ENCODE peak calls at places on chromosomes 5 and 9, in seven cellular contexts. S is GM12892, D is sigmoid colon, Y is spleen, F is A549, N is transverse colon, J is NB4. U is an unnamed sample.

GRCh38 chr9:123090956-123091355 is 57.5 kb downstream of the GPR21 start:
- DNase-seq in S (no peak), D (no peak), Y (no peak), F (no peak), N (no peak), J (no peak), U (no peak)

GRCh38 chr5:126615286-126615685 is 14.5 kb downstream of the PHAX start:
- DNase-seq in S (peak), D (no peak), Y (no peak), F (no peak), N (no peak), J (no peak), U (no peak)

GRCh38 chr5:55030220-55030619 is 6.2 kb downstream of the GZMK start:
- DNase-seq in S (no peak), D (no peak), Y (no peak), F (no peak), N (no peak), J (no peak), U (no peak)

GRCh38 chr9:135369401-135369800 is 110.2 kb upstream of the PPP1R26 start:
- DNase-seq in S (no peak), D (no peak), Y (no peak), F (no peak), N (no peak), J (no peak), U (no peak)

GRCh38 chr5:10306806-10307205 is 896 bp downstream of the CMBL start:
- DNase-seq in S (no peak), D (no peak), Y (no peak), F (no peak), N (no peak), J (no peak), U (no peak)

GRCh38 chr5:113195726-113196125 is 219.1 kb downstream of the DCP2 start:
- DNase-seq in S (no peak), D (no peak), Y (no peak), F (no peak), N (no peak), J (no peak), U (no peak)

GRCh38 chr5:151198861-151199260 is 25.0 kb downstream of the CCDC69 start:
- DNase-seq in S (no peak), D (no peak), Y (no peak), F (no peak), N (no peak), J (no peak), U (no peak)

GRCh38 chr5:173441053-173441628 is 112.9 kb upstream of the STC2 start:
- DNase-seq in S (no peak), D (no peak), Y (no peak), F (no peak), N (no peak), J (no peak), U (no peak)

GRCh38 chr9:37311938-37312730 is 110.4 kb upstream of the GRHPR start:
- DNase-seq in S (no peak), D (no peak), Y (no peak), F (no peak), N (no peak), J (no peak), U (no peak)

GRCh38 chr9:26656003-26656940 is 236.3 kb downstream of the CAAP1 start:
- DNase-seq in S (no peak), D (no peak), Y (no peak), F (peak), N (no peak), J (peak), U (no peak)

GRCh38 chr5:41193462-41194166 is 19.7 kb downstream of the C6 start:
- DNase-seq in S (no peak), D (peak), Y (peak), F (no peak), N (peak), J (no peak), U (peak)

GRCh38 chr5:64557911-64558310 is 52.1 kb downstream of the RGS7BP start:
- DNase-seq in S (no peak), D (no peak), Y (no peak), F (no peak), N (no peak), J (no peak), U (no peak)

GRCh38 chr5:103800728-103801127 is 238.1 kb upstream of the NUDT12 start:
- DNase-seq in S (no peak), D (no peak), Y (no peak), F (no peak), N (no peak), J (no peak), U (no peak)

GRCh38 chr5:16456103-16456832 is 9.3 kb downstream of the ZNF622 start:
- DNase-seq in S (no peak), D (no peak), Y (no peak), F (peak), N (peak), J (peak), U (no peak)

GRCh38 chr9:124353811-124354274 is 61.4 kb downstream of the PSMB7 start:
- DNase-seq in S (no peak), D (peak), Y (peak), F (no peak), N (no peak), J (no peak), U (peak)

GRCh38 chr9:94017939-94018531 is 62.9 kb upstream of the BARX1 start:
- DNase-seq in S (no peak), D (no peak), Y (no peak), F (no peak), N (no peak), J (no peak), U (no peak)

GRCh38 chr5:168713051-168713450 is 133.9 kb upstream of the PANK3 start:
- DNase-seq in S (no peak), D (no peak), Y (no peak), F (no peak), N (no peak), J (no peak), U (peak)

GRCh38 chr9:100322954-100323536 is 29.7 kb downstream of the TEX10 start:
- DNase-seq in S (no peak), D (no peak), Y (no peak), F (peak), N (no peak), J (peak), U (no peak)

GRCh38 chr9:16154570-16155078 is 601.8 kb downstream of the CCDC171 start:
- DNase-seq in S (peak), D (no peak), Y (no peak), F (no peak), N (peak), J (peak), U (no peak)

GRCh38 chr5:102296229-102296817 is at the start of gene SLCO4C1:
- DNase-seq in S (peak), D (peak), Y (peak), F (peak), N (peak), J (peak), U (peak)

GRCh38 chr5:32780508-32780919 is 69.4 kb downstream of the NPR3 start:
- DNase-seq in S (no peak), D (no peak), Y (no peak), F (no peak), N (no peak), J (no peak), U (no peak)

GRCh38 chr5:171158581-171158980 is 150.5 kb upstream of the TLX3 start:
- DNase-seq in S (no peak), D (no peak), Y (no peak), F (no peak), N (no peak), J (no peak), U (no peak)

GRCh38 chr9:14373726-14374125 is 59.8 kb upstream of the NFIB start:
- DNase-seq in S (no peak), D (no peak), Y (no peak), F (no peak), N (no peak), J (no peak), U (no peak)

GRCh38 chr5:5419291-5420210 is 2.9 kb upstream of the ICE1 start:
- DNase-seq in S (no peak), D (no peak), Y (no peak), F (peak), N (no peak), J (peak), U (no peak)

GRCh38 chr9:3969846-3970245 is 330.0 kb downstream of the GLIS3 start:
- DNase-seq in S (no peak), D (no peak), Y (no peak), F (no peak), N (no peak), J (no peak), U (no peak)

GRCh38 chr9:129887210-129888084 is 52.2 kb downstream of the USP20 start:
- DNase-seq in S (no peak), D (no peak), Y (peak), F (no peak), N (peak), J (peak), U (no peak)

GRCh38 chr9:32389365-32389764 is 4.9 kb downstream of the ACO1 start:
- DNase-seq in S (no peak), D (no peak), Y (no peak), F (no peak), N (no peak), J (no peak), U (no peak)

GRCh38 chr5:149036168-149036567 is 26.7 kb downstream of the SH3TC2 start:
- DNase-seq in S (no peak), D (no peak), Y (peak), F (no peak), N (no peak), J (no peak), U (no peak)

DNA sequence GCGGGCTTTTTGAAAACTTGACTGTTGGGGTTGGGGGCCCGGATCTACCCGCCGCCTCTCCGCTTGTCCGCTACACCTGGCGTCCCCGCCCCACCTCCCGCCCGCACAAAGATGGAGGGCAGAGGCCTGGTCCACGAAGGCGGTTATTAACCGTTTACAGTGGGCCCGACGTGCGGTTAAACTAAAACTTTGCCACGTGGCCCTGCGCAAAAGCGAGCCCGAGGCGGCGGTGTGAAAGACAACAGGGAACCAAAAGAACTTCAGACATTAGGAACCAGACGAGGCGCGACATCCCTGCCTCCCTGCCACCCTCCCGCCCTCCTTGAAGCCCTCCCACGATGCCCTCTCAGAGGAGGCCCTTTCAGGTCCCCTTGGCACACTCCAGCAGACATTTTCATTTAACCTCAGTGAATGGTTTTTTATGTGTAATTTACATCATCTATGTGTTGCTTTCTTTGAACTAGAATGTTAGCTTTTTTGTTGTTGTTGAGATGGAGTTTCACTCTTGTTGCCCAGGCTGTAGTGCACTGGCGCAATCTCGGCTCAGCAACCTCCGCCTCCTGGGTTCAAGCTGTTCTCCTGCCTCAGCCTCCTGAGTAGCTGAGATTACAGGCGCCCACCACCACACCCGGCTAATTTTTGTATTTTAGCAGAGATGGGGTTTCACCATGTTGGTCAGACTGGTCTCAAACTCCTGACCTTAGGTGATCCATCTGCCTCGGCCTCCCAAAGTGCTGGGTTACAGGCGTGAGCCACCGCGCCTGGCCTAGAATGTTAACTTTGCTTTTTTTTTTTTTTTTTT is 999 bp upstream of the HNRNPA0 start:
- DNase-seq in S (no peak), D (no peak), Y (peak), F (no peak), N (no peak), J (no peak), U (no peak)
- TF ChIP-seq POLR2A in S (no peak), D (no peak), Y (no peak), F (no peak), N (no peak), J (no peak), U (no peak)

GRCh38 chr9:137459147-137459600 is at the start of gene NSMF:
- DNase-seq in S (peak), D (peak), Y (peak), F (peak), N (peak), J (peak), U (peak)
- TF ChIP-seq POLR2A in S (peak), D (no peak), Y (no peak), F (peak), N (no peak), J (peak), U (peak)

DNA sequence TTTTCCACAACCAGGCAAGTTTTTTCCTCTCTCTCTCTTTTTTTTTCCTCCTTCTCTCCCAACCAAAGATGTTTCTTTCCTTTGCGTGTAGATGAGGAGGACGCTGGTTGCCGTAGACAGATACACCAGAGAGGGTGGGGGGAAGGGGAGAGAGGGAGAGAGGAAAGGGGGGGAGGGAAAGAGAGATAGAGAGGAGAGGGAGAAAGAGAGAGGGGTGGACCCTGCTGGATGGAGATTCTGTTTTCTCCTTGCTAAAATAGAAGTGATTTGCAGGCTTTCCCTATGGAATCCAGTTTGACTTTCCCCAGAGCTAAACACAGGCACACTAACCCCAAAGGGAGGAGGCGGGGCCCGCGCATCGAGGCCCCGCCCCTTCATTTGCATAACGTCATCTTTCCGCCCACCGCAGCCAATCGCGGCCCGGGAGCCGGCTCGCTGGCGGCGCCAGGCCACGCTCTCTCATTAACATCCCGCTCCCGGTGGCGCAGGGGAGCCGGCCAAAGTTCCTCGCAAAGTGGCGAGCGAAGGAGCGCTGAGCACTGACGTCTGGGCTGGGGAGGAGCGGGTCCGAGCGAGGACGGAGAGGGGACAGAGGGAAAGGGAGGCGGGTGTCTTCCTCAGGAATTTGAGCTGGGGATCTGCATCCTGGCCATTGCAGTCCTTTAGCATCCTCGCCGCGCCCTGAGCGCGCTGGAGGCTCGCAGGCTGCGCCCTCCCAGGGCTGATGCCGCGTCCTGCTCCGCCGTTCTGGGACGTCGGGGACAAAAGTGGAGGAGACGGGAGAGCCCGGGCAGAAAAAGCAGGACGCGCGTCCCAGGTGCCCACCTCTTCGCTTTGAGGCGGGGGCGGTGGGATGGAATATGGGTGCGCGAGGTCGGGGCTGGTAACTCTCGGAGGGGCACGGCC is 559 bp upstream of the EBF1 start:
- DNase-seq in S (no peak), D (peak), Y (peak), F (peak), N (peak), J (peak), U (peak)
- TF ChIP-seq POLR2A in S (peak), D (peak), Y (peak), F (peak), N (peak), J (no peak), U (peak)

GRCh38 chr9:134206317-134207300 is 42.2 kb upstream of the RNU6ATAC start:
- DNase-seq in S (no peak), D (peak), Y (peak), F (no peak), N (no peak), J (no peak), U (peak)
- TF ChIP-seq POLR2A in S (peak), D (no peak), Y (no peak), F (no peak), N (no peak), J (no peak), U (no peak)

GRCh38 chr5:44809956-44810276 is 1.2 kb downstream of the MRPS30 start:
- DNase-seq in S (no peak), D (no peak), Y (no peak), F (no peak), N (no peak), J (peak), U (no peak)

GRCh38 chr5:44807269-44807668 is 1.5 kb upstream of the MRPS30 start:
- DNase-seq in S (no peak), D (no peak), Y (no peak), F (no peak), N (no peak), J (no peak), U (no peak)

GRCh38 chr5:44814761-44815160 is 6.0 kb downstream of the MRPS30 start:
- DNase-seq in S (no peak), D (no peak), Y (no peak), F (no peak), N (no peak), J (no peak), U (no peak)

GRCh38 chr5:44808435-44809214 is at the start of gene MRPS30:
- DNase-seq in S (peak), D (peak), Y (peak), F (peak), N (peak), J (peak), U (peak)

GRCh38 chr5:44809215-44809955 is 638 bp downstream of the MRPS30 start:
- DNase-seq in S (peak), D (peak), Y (peak), F (peak), N (peak), J (peak), U (peak)
- TF ChIP-seq POLR2A in S (peak), D (no peak), Y (no peak), F (no peak), N (no peak), J (no peak), U (no peak)

GRCh38 chr5:38340961-38341500 is 82.7 kb downstream of the EGFLAM start:
- DNase-seq in S (no peak), D (no peak), Y (no peak), F (no peak), N (no peak), J (no peak), U (no peak)
- TF ChIP-seq POLR2A in S (no peak), D (no peak), Y (no peak), F (no peak), N (no peak), J (no peak), U (no peak)

GRCh38 chr5:143001764-143002351 is 231.7 kb downstream of the ARHGAP26 start:
- DNase-seq in S (no peak), D (no peak), Y (peak), F (no peak), N (no peak), J (peak), U (no peak)

GRCh38 chr5:143006511-143006910 is 236.3 kb downstream of the ARHGAP26 start:
- DNase-seq in S (no peak), D (no peak), Y (no peak), F (no peak), N (no peak), J (no peak), U (no peak)

GRCh38 chr5:143004361-143004802 is 234.2 kb downstream of the ARHGAP26 start:
- DNase-seq in S (no peak), D (no peak), Y (no peak), F (no peak), N (no peak), J (no peak), U (no peak)

GRCh38 chr5:143003328-143003636 is 233.1 kb downstream of the ARHGAP26 start:
- DNase-seq in S (no peak), D (no peak), Y (no peak), F (no peak), N (no peak), J (no peak), U (no peak)

GRCh38 chr5:143002459-143003327 is 232.5 kb downstream of the ARHGAP26 start:
- DNase-seq in S (no peak), D (no peak), Y (peak), F (peak), N (peak), J (peak), U (no peak)
- TF ChIP-seq POLR2A in S (peak), D (no peak), Y (no peak), F (no peak), N (no peak), J (no peak), U (no peak)

DNA sequence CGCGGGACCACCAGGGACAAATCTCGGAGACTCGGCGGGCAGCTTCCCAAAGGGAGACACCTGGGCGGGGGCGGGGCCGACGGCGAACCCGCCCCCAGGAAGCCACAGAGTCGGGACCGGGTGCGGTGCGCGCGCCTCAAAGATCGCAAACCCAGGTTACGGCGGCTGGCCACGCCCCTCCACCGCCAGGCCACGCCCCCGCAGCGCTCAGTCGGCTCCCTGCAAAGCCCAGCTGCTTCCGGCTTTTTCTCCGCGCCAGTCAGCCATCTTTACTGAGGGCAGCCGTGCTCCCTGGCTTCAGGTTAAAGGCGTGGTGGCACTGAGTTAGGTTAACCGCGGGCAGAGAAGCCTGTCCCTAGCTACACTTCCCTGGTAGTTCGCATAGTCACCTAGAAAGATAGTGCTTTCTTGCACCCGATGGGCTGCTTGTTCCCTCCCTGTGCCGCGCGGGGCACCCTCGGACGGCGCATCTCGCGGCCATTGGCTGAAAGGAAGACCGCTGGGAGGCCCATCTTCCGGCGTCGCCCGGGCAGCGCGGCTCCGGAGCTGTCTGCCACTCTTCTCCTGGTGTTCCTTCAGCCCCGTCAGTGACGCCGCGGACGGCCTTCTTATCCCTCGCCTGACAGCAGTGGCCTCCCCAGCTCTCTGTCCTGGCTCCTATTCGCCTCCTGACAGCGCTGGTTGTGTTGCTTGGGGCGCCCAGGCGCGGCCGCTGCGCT is at the start of gene TBC1D2:
- DNase-seq in S (peak), D (peak), Y (peak), F (peak), N (peak), J (peak), U (peak)
- TF ChIP-seq POLR2A in S (peak), D (peak), Y (peak), F (peak), N (peak), J (peak), U (peak)

U was measured in right lobe of liver.